ENCODE peak calls at places on chromosome 20, in ten cellular contexts. B, P, G, Z, E, N, M, S, H and I are unnamed samples. For H3K9me3, the result is how much of the 10 kb centered on the place peaks cover.

GRCh38 chr20:13874269-13875158 is 89.7 kb downstream of the NDUFAF5 start:
- DNase-seq in M (no peak), B (no peak), S (no peak), G (no peak), E (no peak), Z (no peak), H (no peak), N (no peak), P (no peak), I (no peak)

GRCh38 chr20:61449916-61450315 is 197.9 kb downstream of the CDH4 start:
- DNase-seq in Z (no peak), G (no peak), P (no peak), M (no peak), B (no peak), N (no peak), E (no peak), S (no peak), H (no peak), I (no peak)

GRCh38 chr20:362271-363254 is 15.7 kb downstream of the NRSN2 start:
- DNase-seq in E (peak), G (peak), H (peak), B (peak), P (no peak), Z (peak), S (peak), N (peak), M (peak), I (peak)

GRCh38 chr20:33348136-33348937 is 53.0 kb downstream of the CDK5RAP1 start:
- DNase-seq in M (no peak), S (no peak), H (no peak), N (no peak), G (no peak), B (no peak), P (no peak), E (no peak), Z (no peak), I (no peak)

GRCh38 chr20:2708073-2708415 is 15.5 kb downstream of the EBF4 start:
- DNase-seq in G (no peak), S (peak), N (no peak), E (no peak), P (no peak), H (no peak), Z (no peak), M (peak), B (no peak), I (no peak)

GRCh38 chr20:6704132-6704861 is 63.2 kb upstream of the BMP2 start:
- DNase-seq in N (no peak), S (no peak), G (no peak), M (no peak), Z (peak), H (no peak), B (no peak), P (no peak), E (no peak), I (no peak)

GRCh38 chr20:49887828-49888340 is 27.4 kb downstream of the SPATA2 start:
- DNase-seq in P (no peak), M (no peak), S (no peak), Z (no peak), N (no peak), B (no peak), G (no peak), E (no peak), H (no peak), I (peak)

GRCh38 chr20:43766395-43766794 is 39.6 kb upstream of the GTSF1L start:
- DNase-seq in H (no peak), S (no peak), N (no peak), M (no peak), B (peak), Z (no peak), P (no peak), G (no peak), E (no peak), I (peak)

GRCh38 chr20:43442310-43442880 is 15.3 kb upstream of the SRSF6 start:
- DNase-seq in Z (no peak), G (no peak), M (no peak), H (no peak), E (no peak), N (no peak), B (no peak), S (peak), P (no peak), I (no peak)

GRCh38 chr20:63133481-63134091 is 82.3 kb downstream of the YTHDF1 start:
- DNase-seq in P (no peak), G (no peak), B (no peak), Z (no peak), H (peak), S (no peak), M (no peak), N (no peak), E (peak), I (no peak)

GRCh38 chr20:45822863-45823262 is 4.2 kb downstream of the TNNC2 start:
- DNase-seq in P (no peak), M (peak), G (no peak), B (no peak), S (peak), H (no peak), E (no peak), Z (peak), N (no peak), I (no peak)

GRCh38 chr20:2219481-2220006 is 76.3 kb upstream of the TGM3 start:
- DNase-seq in N (no peak), M (no peak), H (no peak), G (no peak), Z (no peak), P (no peak), S (no peak), B (no peak), E (no peak), I (no peak)

GRCh38 chr20:44706371-44707258 is 8.6 kb upstream of the CCN5 start:
- DNase-seq in M (peak), G (peak), P (no peak), E (peak), H (no peak), S (no peak), Z (no peak), N (peak), B (peak), I (no peak)

GRCh38 chr20:38298768-38299288 is 5.1 kb upstream of the BPI start:
- DNase-seq in B (peak), E (peak), P (no peak), Z (peak), S (peak), N (peak), G (peak), H (peak), M (peak), I (peak)

GRCh38 chr20:10671221-10671849 is 2.5 kb downstream of the JAG1 start:
- DNase-seq in N (peak), H (peak), E (peak), S (peak), Z (peak), B (peak), G (peak), P (no peak), M (peak), I (peak)

GRCh38 chr20:10672579-10673127 is 1.1 kb downstream of the JAG1 start:
- DNase-seq in G (no peak), M (peak), N (peak), E (peak), H (peak), Z (peak), P (no peak), S (peak), B (peak), I (peak)

GRCh38 chr20:10673176-10673830 is 496 bp downstream of the JAG1 start:
- DNase-seq in P (no peak), Z (no peak), B (no peak), M (peak), N (no peak), G (no peak), E (no peak), S (peak), H (peak), I (peak)

GRCh38 chr20:10670521-10671220 is 3.1 kb downstream of the JAG1 start:
- DNase-seq in M (peak), Z (peak), B (no peak), H (no peak), P (no peak), G (no peak), N (no peak), E (no peak), S (peak), I (no peak)

DNA sequence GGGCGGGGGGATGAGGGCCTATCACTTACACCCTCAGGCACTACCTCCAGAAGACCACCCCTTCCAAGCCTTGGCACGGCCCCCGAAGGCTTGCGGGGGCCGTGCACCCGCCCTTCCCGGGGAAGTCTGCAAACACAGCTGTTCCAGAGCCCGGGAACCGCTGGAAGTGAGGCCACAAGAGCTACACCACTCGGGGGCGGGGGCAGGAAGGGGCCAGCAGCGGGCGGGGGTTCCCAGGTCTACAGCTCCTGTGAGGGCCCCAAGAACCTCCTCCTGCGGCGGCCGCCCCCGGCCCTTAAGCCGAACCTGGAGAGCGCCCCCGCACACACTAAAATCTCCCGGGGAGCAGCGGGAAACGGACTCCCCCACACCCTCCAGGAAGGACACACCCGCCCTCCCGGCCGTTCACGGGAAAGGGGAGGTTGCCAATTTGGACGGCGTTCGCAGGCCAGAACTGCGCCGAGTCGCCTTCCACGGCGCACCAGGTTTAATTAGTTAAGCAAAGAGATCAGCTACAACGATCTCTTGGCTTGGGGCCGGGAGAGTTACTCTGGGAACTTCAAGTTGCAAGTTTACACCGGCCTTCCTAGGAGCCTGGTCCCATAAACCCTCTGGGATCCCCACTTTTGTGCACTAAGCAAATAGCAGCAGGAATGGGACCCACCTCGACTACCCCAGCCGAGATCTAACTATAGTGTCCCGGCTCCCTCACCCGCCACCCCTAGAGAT is 1.8 kb downstream of the JAG1 start:
- DNase-seq in Z (peak), H (peak), G (no peak), B (peak), P (no peak), S (no peak), E (peak), N (peak), M (peak), I (peak)
- H3K27ac ChIP-seq in Z (peak), H (peak), G (peak), B (peak), P (no peak), S (peak), E (peak), N (peak), M (peak), I (peak)

DNA sequence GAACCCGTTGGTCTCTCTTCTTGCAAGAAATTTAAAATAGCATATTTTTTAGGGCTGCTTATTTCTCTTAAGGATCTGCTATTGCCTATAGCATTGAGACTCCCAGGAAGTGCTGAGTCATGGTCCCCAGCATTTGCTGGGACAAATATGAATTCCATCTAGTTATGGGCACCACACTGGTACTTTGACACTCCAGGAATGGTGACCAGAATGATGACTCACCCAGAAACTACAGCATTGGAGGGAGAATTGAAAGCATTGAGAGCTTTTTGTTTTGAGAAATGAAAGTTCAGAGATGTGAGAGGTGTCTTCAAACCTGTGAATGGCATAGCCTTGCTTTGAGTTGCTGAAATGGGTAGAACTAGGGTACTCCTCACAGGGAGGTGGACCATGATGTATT is 699.7 kb downstream of the DHX35 start:
- DNase-seq in N (no peak), S (peak), H (no peak), Z (peak), P (no peak), E (no peak), B (no peak), M (no peak), G (no peak), I (no peak)
- H3K9me3 ChIP-seq in N (under half), S (under half), H (under half), Z (under half), P (under half), E (under half), B (under half), M (under half), G (under half), I (under half)

DNA sequence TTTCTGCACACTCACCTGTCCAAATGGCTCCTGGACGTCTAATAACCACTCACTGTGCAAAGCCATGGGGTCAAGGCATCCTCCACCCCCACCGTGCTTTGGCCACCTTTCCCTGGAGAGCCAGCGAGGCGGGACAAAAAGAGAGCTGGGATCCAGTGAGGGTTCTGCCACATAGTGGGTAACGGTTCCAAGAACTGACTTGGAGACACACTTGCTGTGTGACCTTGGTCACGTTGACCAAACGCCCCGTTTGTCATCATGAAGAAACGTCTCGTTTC is 287.2 kb downstream of the TFAP2C start:
- DNase-seq in P (no peak), M (no peak), Z (no peak), S (no peak), B (no peak), G (no peak), E (no peak), H (no peak), N (no peak), I (no peak)
- H3K27ac ChIP-seq in P (no peak), M (no peak), Z (no peak), S (no peak), B (no peak), G (no peak), E (no peak), H (no peak), N (no peak), I (no peak)

DNA sequence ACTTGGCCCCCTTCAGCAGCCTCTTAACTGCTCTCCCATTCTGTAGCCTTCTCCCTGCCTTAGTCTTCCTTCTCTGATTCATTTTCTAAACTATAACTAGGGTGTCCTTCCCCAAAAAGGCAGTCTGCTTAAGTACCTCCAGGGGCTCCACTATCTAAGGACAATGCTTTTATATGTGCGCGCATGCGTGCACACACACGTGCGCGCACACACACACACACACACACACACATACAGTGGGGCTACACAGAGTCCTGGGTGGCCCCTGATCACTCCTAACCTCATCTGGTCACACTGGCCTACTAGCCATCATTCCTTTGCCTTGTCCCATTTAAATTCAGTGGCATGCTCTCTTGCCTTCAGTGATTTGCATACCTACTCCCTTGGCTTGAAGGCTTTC is 654.3 kb upstream of the CHD6 start:
- DNase-seq in P (no peak), G (no peak), M (no peak), H (no peak), E (no peak), B (no peak), Z (no peak), N (no peak), S (no peak), I (no peak)
- H3K9me3 ChIP-seq in P (under half), G (under half), M (under half), H (under half), E (under half), B (under half), Z (under half), N (under half), S (under half), I (under half)

DNA sequence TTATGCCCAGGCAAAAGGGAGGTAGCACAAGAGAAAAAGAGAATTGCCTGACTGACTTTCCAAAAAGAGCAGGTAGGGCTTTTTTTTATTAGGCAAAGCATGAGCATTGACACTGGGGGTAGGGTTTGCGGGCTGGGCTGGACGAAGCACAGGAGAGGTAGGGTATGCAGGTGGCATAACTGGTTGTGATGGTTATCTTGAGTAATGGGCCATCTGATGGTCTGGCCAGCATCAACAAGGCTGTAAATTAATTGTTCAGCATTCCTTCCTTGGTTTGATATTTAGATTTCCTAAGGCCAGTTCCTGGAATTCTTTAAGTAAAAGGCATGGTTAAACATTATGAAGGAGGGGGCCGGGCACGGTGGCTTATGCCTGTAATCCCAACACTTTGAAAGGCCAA is 13.9 kb upstream of the BFSP1 start:
- DNase-seq in M (no peak), Z (no peak), E (no peak), S (no peak), G (no peak), H (no peak), N (no peak), B (no peak), P (no peak), I (no peak)
- H3K27ac ChIP-seq in M (no peak), Z (no peak), E (peak), S (no peak), G (peak), H (no peak), N (peak), B (no peak), P (no peak), I (no peak)

GRCh38 chr20:18331694-18332093 is 43.4 kb downstream of the ZNF133 start:
- DNase-seq in H (no peak), M (no peak), E (no peak), N (no peak), P (no peak), B (no peak), Z (no peak), G (no peak), S (no peak), I (no peak)
- H3K9me3 ChIP-seq in H (under half), M (under half), E (under half), N (under half), P (under half), B (half or more), Z (under half), G (under half), S (under half), I (under half)